ENCODE peak calls at places on chromosome 18, in ten cellular contexts. Z, R, E, C, G, B, S, P, O and A are unnamed samples.

GRCh38 chr18:8229786-8230185 is 379.5 kb upstream of the RAB12 start:
- DNase-seq in E (no peak), P (peak; percentile 36), S (no peak), R (no peak), B (no peak), C (no peak), Z (no peak), G (no peak), O (no peak), A (no peak)

GRCh38 chr18:10322408-10322807 is 132.0 kb upstream of the APCDD1 start:
- DNase-seq in O (no peak), S (no peak), R (no peak), C (no peak), G (no peak), B (no peak), E (no peak), Z (no peak), P (peak; percentile 13), A (no peak)

GRCh38 chr18:34760444-34760843 is 50.3 kb downstream of the DTNA start:
- DNase-seq in G (no peak), C (no peak), B (no peak), R (no peak), E (no peak), P (no peak), O (no peak), Z (no peak), S (no peak), A (no peak)

GRCh38 chr18:3970929-3971328 is 484.2 kb downstream of the DLGAP1 start:
- DNase-seq in O (no peak), E (no peak), B (no peak), Z (no peak), P (no peak), S (no peak), C (no peak), G (no peak), R (no peak), A (no peak)

GRCh38 chr18:26574958-26575864 is 26.9 kb upstream of the KCTD1 start:
- DNase-seq in P (peak; percentile 74), E (peak; percentile 60), R (peak; percentile 50), G (peak; percentile 22), O (no peak), C (no peak), Z (no peak), S (peak; percentile 80), B (no peak), A (no peak)

GRCh38 chr18:31581498-31582197 is 10.0 kb upstream of the TTR start:
- DNase-seq in O (no peak), G (no peak), R (no peak), C (no peak), P (peak; percentile 10), S (no peak), B (no peak), Z (no peak), E (peak; percentile 36), A (no peak)

GRCh38 chr18:7321831-7322230 is 90.9 kb downstream of the LRRC30 start:
- DNase-seq in O (no peak), G (no peak), S (no peak), E (no peak), C (no peak), P (no peak), R (no peak), B (no peak), Z (no peak), A (no peak)

GRCh38 chr18:1930291-1931270 is 640.7 kb downstream of the METTL4 start:
- DNase-seq in B (no peak), E (no peak), O (no peak), P (no peak), Z (no peak), C (no peak), R (no peak), S (peak; percentile 63), G (no peak), A (no peak)

GRCh38 chr18:23183356-23184150 is 48.3 kb downstream of the CABLES1 start:
- DNase-seq in E (peak; percentile 41), B (no peak), R (no peak), G (no peak), C (no peak), S (no peak), P (no peak), Z (no peak), O (no peak), A (no peak)

GRCh38 chr18:46335551-46336059 is 231.4 kb downstream of the HAUS1 start:
- DNase-seq in G (no peak), E (peak; percentile 36), R (peak; percentile 75), S (no peak), P (peak; percentile 12), Z (no peak), O (no peak), C (no peak), B (no peak), A (no peak)